ENCODE peak calls at places on chromosomes 16 and 17, in ten cellular contexts. T is EH; K is activated naive CD8-positive, alpha-beta T cell treated with anti-CD3 and anti-CD28 coated beads, Interleukin-2, amount 10 ng/mL, durations not matched to agents 7 days and 5 days; V is stimulated activated CD8-positive, alpha-beta memory T cell treated with anti-CD3 and anti-CD28 coated beads, Interleukin-7, amount 100 ng/mL, for 1 hour; F is upper lobe of right lung; L is mesothelial cell of epicardium; Q is retina; C is HEK293T; Y is CD8-positive, alpha-beta memory T cell; X is GM12878. Z is an unnamed sample.

GRCh38 chr17:81656835-81657234 is 493 bp upstream of the PDE6G start:
- DNase-seq in L (no peak), Q (no peak), F (no peak), T (no peak), Y (no peak), C (no peak), V (no peak), X (no peak), K (no peak), Z (no peak)

GRCh38 chr17:42687707-42688275 is 5.5 kb downstream of the CNTNAP1 start:
- DNase-seq in L (no peak), Q (no peak), T (no peak), C (no peak), Y (no peak), F (no peak), X (no peak), K (no peak), V (no peak), Z (no peak)

GRCh38 chr16:66901626-66902025 is 17.1 kb downstream of the CDH16 start:
- DNase-seq in Q (no peak), V (no peak), Y (no peak), L (no peak), T (no peak), F (no peak), C (no peak), X (no peak), K (no peak), Z (no peak)

GRCh38 chr17:68461589-68461988 is 4.3 kb upstream of the WIPI1 start:
- DNase-seq in C (no peak), L (no peak), V (no peak), K (peak; percentile 60), Q (no peak), F (no peak), Y (no peak), T (no peak), X (no peak), Z (no peak)

GRCh38 chr17:35912339-35912912 is 18.1 kb downstream of the RDM1 start:
- DNase-seq in C (no peak), F (no peak), X (no peak), V (no peak), L (no peak), Q (no peak), K (no peak), T (no peak), Y (no peak), Z (no peak)

GRCh38 chr17:17361543-17362511 is 58.7 kb downstream of the NT5M start:
- DNase-seq in T (peak; percentile 8), X (no peak), C (no peak), V (no peak), Q (no peak), F (peak; percentile 62), K (peak; percentile 24), Y (no peak), L (no peak), Z (no peak)

GRCh38 chr16:56451753-56452689 is 667 bp downstream of the OGFOD1 start:
- DNase-seq in F (no peak), L (no peak), X (no peak), K (no peak), Y (no peak), V (no peak), Q (peak; percentile 89), C (peak; percentile 53), T (peak; percentile 58), Z (peak; percentile 15)

GRCh38 chr17:41967141-41967920 is 736 bp downstream of the CNP start:
- DNase-seq in C (peak; percentile 34), K (no peak), L (no peak), F (no peak), T (no peak), V (no peak), Q (no peak), Y (peak; percentile 8), X (no peak), Z (no peak)

GRCh38 chr17:12995106-12995895 is 22.5 kb downstream of the ELAC2 start:
- DNase-seq in X (no peak), Q (no peak), C (no peak), V (no peak), T (no peak), F (no peak), Y (no peak), K (no peak), L (no peak), Z (no peak)

Z was measured in thoracic aorta.